ENCODE peak calls at places on chromosomes 13 and 19, in seven cellular contexts. R, G, U, Z, T, I and E are unnamed samples. For H3K4me1, the result is how much of the 10 kb centered on the place peaks cover.

GRCh38 chr19:28701491-28701890 is 511.5 kb downstream of the UQCRFS1 start:
- DNase-seq in Z (no peak), T (no peak), R (no peak), U (no peak), I (no peak), G (peak), E (no peak)

GRCh38 chr13:67228909-67229308 is 1.2 kb downstream of the PCDH9 start:
- DNase-seq in U (no peak), R (no peak), Z (no peak), I (no peak), G (peak), T (no peak), E (no peak)

GRCh38 chr19:397941-398706 is 10.8 kb downstream of the C2CD4C start:
- DNase-seq in U (no peak), G (no peak), Z (no peak), I (no peak), T (peak), R (no peak), E (peak)

GRCh38 chr19:12194827-12195500 is 32.1 kb downstream of the ZNF136 start:
- DNase-seq in I (peak), U (peak), Z (peak), T (no peak), G (peak), R (peak), E (peak)

GRCh38 chr19:55695511-55696290 is 20.7 kb downstream of the EPN1 start:
- DNase-seq in G (no peak), I (no peak), Z (peak), R (no peak), T (no peak), U (no peak), E (no peak)

GRCh38 chr19:16889429-16889882 is 657 bp downstream of the F2RL3 start:
- DNase-seq in G (no peak), U (no peak), T (no peak), Z (no peak), R (no peak), I (no peak), E (no peak)

GRCh38 chr13:20825476-20825875 is 51.7 kb upstream of the EEF1AKMT1 start:
- DNase-seq in Z (no peak), I (no peak), G (peak), U (no peak), R (no peak), T (no peak), E (no peak)

GRCh38 chr19:33398361-33399060 is 25.0 kb downstream of the CEBPG start:
- DNase-seq in R (no peak), G (no peak), Z (no peak), I (no peak), T (no peak), U (no peak), E (no peak)

GRCh38 chr19:54203151-54203611 is 2.5 kb downstream of the RPS9 start:
- DNase-seq in I (peak), T (no peak), Z (no peak), G (peak), U (no peak), R (no peak), E (no peak)

GRCh38 chr19:2219726-2220125 is 16.4 kb downstream of the PLEKHJ1 start:
- DNase-seq in T (no peak), R (no peak), G (no peak), I (no peak), Z (peak), U (no peak), E (no peak)

GRCh38 chr19:2239771-2240770 is 3.4 kb downstream of the SF3A2 start:
- DNase-seq in Z (peak), T (no peak), I (no peak), G (peak), U (no peak), R (no peak), E (no peak)

GRCh38 chr13:32624441-32624840 is 38.2 kb downstream of the PDS5B start:
- DNase-seq in I (no peak), T (no peak), U (no peak), Z (no peak), G (peak), R (no peak), E (no peak)

GRCh38 chr19:1087813-1088418 is 7.3 kb downstream of the POLR2E start:
- DNase-seq in T (no peak), R (peak), U (no peak), Z (peak), I (no peak), G (no peak), E (no peak)

GRCh38 chr19:55738302-55738701 is at the start of gene NLRP9:
- DNase-seq in T (no peak), I (no peak), R (no peak), Z (no peak), G (no peak), U (no peak), E (no peak)

GRCh38 chr19:50794074-50794777 is 4.0 kb downstream of the ACP4 start:
- DNase-seq in U (no peak), I (peak), G (peak), T (no peak), R (no peak), Z (no peak), E (peak)

GRCh38 chr19:43660301-43660700 is 9.7 kb downstream of the PLAUR start:
- DNase-seq in I (no peak), R (no peak), G (no peak), U (no peak), T (no peak), Z (no peak), E (no peak)

GRCh38 chr13:111537843-111538499 is 217.5 kb downstream of the TEX29 start:
- DNase-seq in U (no peak), T (no peak), I (no peak), G (no peak), R (no peak), Z (no peak), E (no peak)

GRCh38 chr13:113432509-113433270 is 20.6 kb downstream of the ADPRHL1 start:
- DNase-seq in U (no peak), T (no peak), R (no peak), I (no peak), Z (peak), G (no peak), E (no peak)

GRCh38 chr19:2231621-2232221 is 4.4 kb downstream of the PLEKHJ1 start:
- DNase-seq in T (peak), Z (peak), R (no peak), G (peak), U (no peak), I (no peak), E (no peak)

GRCh38 chr13:99218545-99218944 is 17.9 kb downstream of the UBAC2 start:
- DNase-seq in Z (no peak), I (no peak), T (no peak), G (no peak), R (peak), U (no peak), E (peak)

GRCh38 chr13:51524846-51525566 is 59.3 kb upstream of the WDFY2 start:
- DNase-seq in R (no peak), G (peak), U (no peak), Z (no peak), T (no peak), I (no peak), E (no peak)

GRCh38 chr13:111659236-111659635 is 338.8 kb downstream of the TEX29 start:
- DNase-seq in I (no peak), Z (no peak), U (no peak), T (peak), R (no peak), G (no peak), E (no peak)

GRCh38 chr13:25067054-25067453 is 28.9 kb upstream of the PABPC3 start:
- DNase-seq in R (no peak), T (peak), G (no peak), I (no peak), U (no peak), Z (no peak), E (no peak)

GRCh38 chr13:51453959-51454703 is 1.3 kb upstream of the INTS6 start:
- DNase-seq in U (no peak), Z (no peak), R (no peak), T (no peak), G (peak), I (peak), E (peak)

GRCh38 chr13:94656766-94657165 is 55.1 kb downstream of the GPR180 start:
- DNase-seq in U (no peak), I (no peak), Z (no peak), G (peak), R (no peak), T (no peak), E (no peak)

GRCh38 chr19:3514930-3515329 is 8.8 kb downstream of the FZR1 start:
- DNase-seq in U (no peak), T (no peak), Z (peak), G (peak), R (no peak), I (no peak), E (no peak)

GRCh38 chr13:112892759-112893569 is 76.0 kb upstream of the MCF2L start:
- DNase-seq in T (no peak), I (peak), R (no peak), U (no peak), G (no peak), Z (peak), E (peak)

GRCh38 chr13:95536629-95537241 is 15.8 kb upstream of the CLDN10 start:
- DNase-seq in T (no peak), I (no peak), R (no peak), U (no peak), G (peak), Z (no peak), E (peak)

GRCh38 chr13:38341149-38341692 is 8.4 kb upstream of the UFM1 start:
- DNase-seq in Z (no peak), T (no peak), U (no peak), I (no peak), G (no peak), R (no peak), E (no peak)
- H3K27ac ChIP-seq in Z (no peak), T (no peak), U (no peak), I (no peak), G (no peak), R (no peak), E (no peak)

DNA sequence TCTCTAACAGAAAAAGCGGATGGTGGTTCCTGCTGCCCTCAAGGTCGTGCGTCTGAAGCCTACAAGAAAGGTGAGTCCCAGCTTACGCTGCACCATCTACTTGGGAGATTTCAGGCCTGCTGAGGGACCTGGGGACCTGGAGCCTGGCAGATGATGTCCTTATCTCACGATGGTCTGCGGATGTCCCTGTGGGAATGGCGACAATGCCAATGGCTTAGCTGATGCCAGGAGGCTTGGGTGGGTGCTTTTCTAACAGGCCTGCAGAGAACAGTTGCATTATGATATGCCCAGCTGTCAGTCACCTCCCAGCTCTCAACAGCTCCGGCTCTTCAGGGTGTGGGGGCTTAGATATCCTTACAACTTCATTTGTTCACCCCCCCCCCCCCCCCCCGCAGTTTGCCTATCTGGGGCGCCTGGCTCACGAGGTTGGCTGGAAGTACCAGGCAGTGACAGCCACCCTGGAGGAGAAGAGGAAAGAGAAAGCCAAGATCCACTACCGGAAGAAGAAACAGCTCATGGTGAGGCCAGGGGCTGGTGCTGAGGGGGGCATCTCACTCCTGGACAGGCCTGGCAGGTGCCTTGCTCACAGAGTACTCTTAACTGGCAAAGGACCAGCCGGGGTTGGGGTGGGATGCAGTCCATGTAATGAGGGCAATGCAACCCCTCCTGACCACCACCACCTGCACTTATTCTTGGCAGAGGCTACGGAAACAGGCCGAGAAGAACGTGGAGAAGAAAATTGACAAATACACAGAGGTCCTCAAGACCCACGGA is 3.8 kb downstream of the RPL13A start:
- DNase-seq in Z (no peak), T (no peak), G (no peak), R (no peak), U (no peak), I (no peak), E (no peak)
- H3K4me1 ChIP-seq in Z (under half), T (under half), G (under half), R (under half), U (half or more), I (under half), E (under half)

DNA sequence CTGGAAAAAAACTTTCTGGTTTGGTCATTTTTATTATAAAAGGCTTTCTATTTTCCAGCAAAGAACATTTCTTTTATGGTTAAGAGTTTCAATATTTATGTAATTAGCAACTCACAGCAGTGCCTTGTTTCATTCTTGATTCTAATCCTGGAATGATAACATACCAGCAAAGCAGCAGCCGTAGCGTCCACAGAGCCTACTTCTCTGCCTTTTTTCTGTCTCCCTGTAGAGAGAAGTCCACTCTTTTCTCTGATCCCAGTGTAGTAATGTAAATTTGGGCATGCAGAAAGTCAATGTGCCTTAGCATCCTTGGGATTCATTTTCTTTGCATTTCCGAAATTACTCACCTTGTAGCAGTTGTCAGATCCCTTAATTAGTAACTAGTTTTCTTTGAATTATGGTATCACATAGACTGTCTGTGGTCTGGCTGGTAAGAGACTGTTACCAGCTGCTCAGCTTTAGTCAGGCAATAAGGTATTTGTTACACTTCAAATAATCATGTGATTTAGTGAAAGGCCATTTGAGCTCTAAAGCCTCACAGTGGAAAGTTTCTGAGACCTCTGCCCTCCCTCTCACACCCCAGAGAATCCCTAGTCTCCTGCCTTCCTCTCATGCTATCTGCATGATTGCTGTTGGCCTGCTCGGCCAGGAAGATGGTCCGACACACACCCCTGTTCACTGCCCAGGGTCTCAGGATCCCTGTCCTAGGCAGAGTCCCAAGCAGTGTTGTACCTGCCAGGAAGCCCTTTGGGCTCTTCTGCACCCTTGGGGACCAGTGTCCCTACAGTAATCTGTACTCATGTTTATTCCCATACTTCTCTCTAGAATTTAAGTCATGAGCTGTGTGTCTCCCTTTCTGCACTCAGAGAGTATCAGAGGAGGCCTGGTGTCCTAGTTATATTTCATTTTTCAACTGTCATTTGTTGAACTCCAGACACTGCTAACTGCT is 86.3 kb downstream of the LRCH1 start:
- DNase-seq in T (no peak), R (no peak), I (no peak), Z (no peak), U (no peak), G (no peak), E (no peak)
- H3K27ac ChIP-seq in T (no peak), R (no peak), I (no peak), Z (no peak), U (no peak), G (no peak), E (no peak)

GRCh38 chr19:18500376-18500775 is 21.5 kb downstream of the ELL start:
- DNase-seq in T (no peak), I (no peak), G (no peak), R (no peak), Z (no peak), U (no peak), E (no peak)
- H3K4me1 ChIP-seq in T (under half), I (under half), G (under half), R (half or more), Z (half or more), U (half or more), E (under half)

GRCh38 chr13:27450921-27451461 is 627 bp upstream of the MTIF3 start:
- DNase-seq in I (peak), T (no peak), Z (peak), U (peak), R (no peak), G (peak), E (peak)

GRCh38 chr13:27449936-27450828 is at the start of gene MTIF3:
- DNase-seq in T (peak), U (peak), I (peak), G (peak), R (peak), Z (peak), E (peak)

GRCh38 chr13:27449081-27449603 is 1.2 kb downstream of the MTIF3 start:
- DNase-seq in I (no peak), T (no peak), R (no peak), Z (no peak), G (no peak), U (no peak), E (no peak)

GRCh38 chr13:27448308-27448707 is 2.1 kb downstream of the MTIF3 start:
- DNase-seq in G (no peak), T (no peak), R (peak), I (no peak), Z (no peak), U (no peak), E (no peak)

GRCh38 chr13:27446986-27447583 is 3.3 kb downstream of the MTIF3 start:
- DNase-seq in G (no peak), T (no peak), I (no peak), R (no peak), U (no peak), Z (no peak), E (no peak)
- H3K27ac ChIP-seq in G (no peak), T (no peak), I (no peak), R (peak), U (no peak), Z (peak), E (no peak)

GRCh38 chr13:77693449-77693940 is 4.0 kb upstream of the SLAIN1 start:
- DNase-seq in G (no peak), U (no peak), I (no peak), Z (no peak), T (no peak), R (no peak), E (no peak)
- H3K4me1 ChIP-seq in G (under half), U (under half), I (under half), Z (under half), T (under half), R (under half), E (under half)

DNA sequence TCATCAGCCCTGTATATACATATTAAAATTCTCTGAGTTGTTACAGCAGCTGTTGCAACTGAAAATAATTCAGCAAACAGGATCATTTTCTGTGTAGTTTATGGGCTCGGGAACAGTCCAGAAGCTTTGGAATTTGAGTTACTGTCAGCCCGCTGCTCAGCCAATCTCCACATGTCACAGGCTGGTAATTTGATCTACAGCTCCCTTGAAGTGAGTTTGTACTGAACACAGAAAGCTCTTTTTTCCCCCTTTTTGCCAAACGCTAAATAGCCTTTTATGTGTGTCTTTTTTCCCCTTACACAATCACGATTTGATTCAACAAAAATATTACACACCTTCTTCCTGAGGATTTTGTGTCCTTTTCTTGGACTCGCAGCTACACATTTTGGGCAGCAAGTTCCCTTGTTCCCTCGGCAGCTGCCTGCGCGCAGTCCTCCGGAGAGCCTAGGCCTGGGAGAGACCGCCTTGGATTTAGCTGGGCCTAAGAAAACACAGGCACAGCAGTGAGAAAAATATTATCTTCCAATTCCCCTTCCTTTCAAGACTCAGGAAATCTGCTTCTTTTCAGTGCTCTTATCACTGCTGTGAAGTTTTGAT is 371.4 kb downstream of the KCNRG start:
- DNase-seq in U (no peak), I (no peak), Z (peak), T (no peak), R (no peak), G (peak), E (no peak)
- H3K27ac ChIP-seq in U (no peak), I (no peak), Z (peak), T (no peak), R (peak), G (no peak), E (no peak)